ENCODE peak calls at places on chromosome 6, in four cellular contexts. One of them, this sample, is unnamed.
A peak's percentile ranks its signal among the peaks of the same experiment; 100 is the strongest.

GRCh38 chr6:16705403-16705993 is 55.8 kb downstream of the ATXN1 start:
- DNase-seq in BJ: no peak
- DNase-seq in dorsolateral prefrontal cortex: no peak
- DNase-seq in astrocyte: no peak
- DNase-seq in this sample: no peak

GRCh38 chr6:57421503-57421902 is 104.1 kb downstream of the PRIM2 start:
- DNase-seq in BJ: no peak
- DNase-seq in dorsolateral prefrontal cortex: no peak
- DNase-seq in astrocyte: no peak
- DNase-seq in this sample: no peak

GRCh38 chr6:105648276-105648675 is 245.4 kb upstream of the PREP start:
- DNase-seq in BJ: no peak
- DNase-seq in dorsolateral prefrontal cortex: no peak
- DNase-seq in astrocyte: no peak
- DNase-seq in this sample: no peak

GRCh38 chr6:131231886-131232285 is 96.6 kb downstream of the AKAP7 start:
- DNase-seq in BJ: no peak
- DNase-seq in dorsolateral prefrontal cortex: no peak
- DNase-seq in astrocyte: no peak
- DNase-seq in this sample: no peak

GRCh38 chr6:38393986-38394385 is 245.7 kb downstream of the BTBD9 start:
- DNase-seq in BJ: no peak
- DNase-seq in dorsolateral prefrontal cortex: no peak
- DNase-seq in astrocyte: no peak
- DNase-seq in this sample: no peak

GRCh38 chr6:155263373-155264063 is at the start of gene CLDN20:
- DNase-seq in BJ: no peak
- DNase-seq in dorsolateral prefrontal cortex: no peak
- DNase-seq in astrocyte: no peak
- DNase-seq in this sample: no peak

GRCh38 chr6:99334526-99335127 is 14.8 kb downstream of the FAXC start:
- DNase-seq in BJ: no peak
- DNase-seq in dorsolateral prefrontal cortex: no peak
- DNase-seq in astrocyte: peak; percentile 30
- DNase-seq in this sample: peak; percentile 78

GRCh38 chr6:136654086-136654485 is 103.9 kb upstream of the MAP7 start:
- DNase-seq in BJ: no peak
- DNase-seq in dorsolateral prefrontal cortex: no peak
- DNase-seq in astrocyte: no peak
- DNase-seq in this sample: no peak

GRCh38 chr6:17932362-17932852 is 55.0 kb downstream of the KIF13A start:
- DNase-seq in BJ: peak; percentile 85
- DNase-seq in dorsolateral prefrontal cortex: no peak
- DNase-seq in astrocyte: peak; percentile 90
- DNase-seq in this sample: peak; percentile 96

GRCh38 chr6:37713529-37714119 is 15.9 kb upstream of the MDGA1 start:
- DNase-seq in BJ: peak; percentile 40
- DNase-seq in dorsolateral prefrontal cortex: peak; percentile 62
- DNase-seq in astrocyte: peak; percentile 90
- DNase-seq in this sample: peak; percentile 78

GRCh38 chr6:81900616-81901015 is 148.1 kb upstream of the TENT5A start:
- DNase-seq in BJ: no peak
- DNase-seq in dorsolateral prefrontal cortex: no peak
- DNase-seq in astrocyte: no peak
- DNase-seq in this sample: no peak

GRCh38 chr6:132300323-132300949 is 100.8 kb downstream of the MOXD1 start:
- DNase-seq in BJ: no peak
- DNase-seq in dorsolateral prefrontal cortex: no peak
- DNase-seq in astrocyte: peak; percentile 17
- DNase-seq in this sample: peak; percentile 83

GRCh38 chr6:134424131-134424794 is 106.4 kb upstream of the SGK1 start:
- DNase-seq in BJ: no peak
- DNase-seq in dorsolateral prefrontal cortex: no peak
- DNase-seq in astrocyte: no peak
- DNase-seq in this sample: peak; percentile 71

GRCh38 chr6:105310947-105311346 is 91.9 kb downstream of the PREP start:
- DNase-seq in BJ: no peak
- DNase-seq in dorsolateral prefrontal cortex: no peak
- DNase-seq in astrocyte: no peak
- DNase-seq in this sample: no peak

GRCh38 chr6:136412410-136412809 is 122.8 kb upstream of the BCLAF1 start:
- DNase-seq in BJ: no peak
- DNase-seq in dorsolateral prefrontal cortex: no peak
- DNase-seq in astrocyte: no peak
- DNase-seq in this sample: no peak

GRCh38 chr6:4155848-4156466 is 20.6 kb upstream of the ECI2 start:
- DNase-seq in BJ: no peak
- DNase-seq in dorsolateral prefrontal cortex: peak; percentile 75
- DNase-seq in astrocyte: peak; percentile 71
- DNase-seq in this sample: peak; percentile 91

GRCh38 chr6:43509984-43510826 is at the start of gene LRRC73:
- DNase-seq in BJ: no peak
- DNase-seq in dorsolateral prefrontal cortex: peak; percentile 86
- DNase-seq in astrocyte: peak; percentile 59
- DNase-seq in this sample: peak; percentile 80

GRCh38 chr6:121723623-121724022 is 288.2 kb downstream of the GJA1 start:
- DNase-seq in BJ: no peak
- DNase-seq in dorsolateral prefrontal cortex: no peak
- DNase-seq in astrocyte: no peak
- DNase-seq in this sample: no peak

GRCh38 chr6:13484827-13485226 is 2.6 kb downstream of the GFOD1 start:
- DNase-seq in BJ: no peak
- DNase-seq in dorsolateral prefrontal cortex: no peak
- DNase-seq in astrocyte: no peak
- DNase-seq in this sample: no peak

GRCh38 chr6:157944983-157945931 is 36.4 kb upstream of the SYNJ2 start:
- DNase-seq in BJ: no peak
- DNase-seq in dorsolateral prefrontal cortex: no peak
- DNase-seq in astrocyte: peak; percentile 72
- DNase-seq in this sample: no peak

GRCh38 chr6:106694343-106694742 is 65.0 kb downstream of the QRSL1 start:
- DNase-seq in BJ: no peak
- DNase-seq in dorsolateral prefrontal cortex: no peak
- DNase-seq in astrocyte: no peak
- DNase-seq in this sample: no peak

GRCh38 chr6:119138906-119139541 is 60.6 kb upstream of the FAM184A start:
- DNase-seq in BJ: no peak
- DNase-seq in dorsolateral prefrontal cortex: no peak
- DNase-seq in astrocyte: no peak
- DNase-seq in this sample: peak; percentile 20

GRCh38 chr6:139641412-139641811 is 267.0 kb upstream of the CITED2 start:
- DNase-seq in BJ: no peak
- DNase-seq in dorsolateral prefrontal cortex: no peak
- DNase-seq in astrocyte: no peak
- DNase-seq in this sample: no peak

GRCh38 chr6:26305097-26305841 is 59.7 kb upstream of the BTN3A2 start:
- DNase-seq in BJ: no peak
- DNase-seq in dorsolateral prefrontal cortex: peak; percentile 63
- DNase-seq in astrocyte: peak; percentile 82
- DNase-seq in this sample: peak; percentile 94

GRCh38 chr6:10882654-10883053 is 813 bp upstream of the GCM2 start:
- DNase-seq in BJ: no peak
- DNase-seq in dorsolateral prefrontal cortex: no peak
- DNase-seq in astrocyte: no peak
- DNase-seq in this sample: no peak

GRCh38 chr6:131134950-131135243 is 370 bp upstream of the AKAP7 start:
- DNase-seq in BJ: no peak
- DNase-seq in dorsolateral prefrontal cortex: no peak
- DNase-seq in astrocyte: no peak
- DNase-seq in this sample: no peak

GRCh38 chr6:21085206-21085605 is 508.3 kb upstream of the SOX4 start:
- DNase-seq in BJ: no peak
- DNase-seq in dorsolateral prefrontal cortex: no peak
- DNase-seq in astrocyte: no peak
- DNase-seq in this sample: no peak

GRCh38 chr6:39835856-39836442 is 43.8 kb downstream of the DAAM2 start:
- DNase-seq in BJ: peak; percentile 29
- DNase-seq in dorsolateral prefrontal cortex: no peak
- DNase-seq in astrocyte: peak; percentile 50
- DNase-seq in this sample: peak; percentile 38

GRCh38 chr6:34468378-34468892 is 2.6 kb downstream of the PACSIN1 start:
- DNase-seq in BJ: no peak
- DNase-seq in dorsolateral prefrontal cortex: no peak
- DNase-seq in astrocyte: no peak
- DNase-seq in this sample: no peak

GRCh38 chr6:129446272-129446851 is 263.6 kb downstream of the ARHGAP18 start:
- DNase-seq in BJ: no peak
- DNase-seq in dorsolateral prefrontal cortex: no peak
- DNase-seq in astrocyte: no peak
- DNase-seq in this sample: no peak

GRCh38 chr6:33384581-33385020 is 7.0 kb upstream of the KIFC1 start:
- DNase-seq in BJ: peak; percentile 46
- DNase-seq in dorsolateral prefrontal cortex: no peak
- DNase-seq in astrocyte: peak; percentile 52
- DNase-seq in this sample: peak; percentile 80
- H3K4me3 ChIP-seq in BJ: no peak overlapping the region
- H3K4me3 ChIP-seq in dorsolateral prefrontal cortex: no peak overlapping the region
- H3K4me3 ChIP-seq in astrocyte: no peak overlapping the region
- H3K4me3 ChIP-seq in this sample: no peak overlapping the region

GRCh38 chr6:164321297-164321696 is 906.8 kb downstream of the QKI start:
- DNase-seq in BJ: no peak
- DNase-seq in dorsolateral prefrontal cortex: no peak
- DNase-seq in astrocyte: no peak
- DNase-seq in this sample: no peak
- TF ChIP-seq CTCF in BJ: no peak
- TF ChIP-seq CTCF in dorsolateral prefrontal cortex: no peak
- TF ChIP-seq CTCF in astrocyte: no peak
- TF ChIP-seq CTCF in this sample: no peak

DNA sequence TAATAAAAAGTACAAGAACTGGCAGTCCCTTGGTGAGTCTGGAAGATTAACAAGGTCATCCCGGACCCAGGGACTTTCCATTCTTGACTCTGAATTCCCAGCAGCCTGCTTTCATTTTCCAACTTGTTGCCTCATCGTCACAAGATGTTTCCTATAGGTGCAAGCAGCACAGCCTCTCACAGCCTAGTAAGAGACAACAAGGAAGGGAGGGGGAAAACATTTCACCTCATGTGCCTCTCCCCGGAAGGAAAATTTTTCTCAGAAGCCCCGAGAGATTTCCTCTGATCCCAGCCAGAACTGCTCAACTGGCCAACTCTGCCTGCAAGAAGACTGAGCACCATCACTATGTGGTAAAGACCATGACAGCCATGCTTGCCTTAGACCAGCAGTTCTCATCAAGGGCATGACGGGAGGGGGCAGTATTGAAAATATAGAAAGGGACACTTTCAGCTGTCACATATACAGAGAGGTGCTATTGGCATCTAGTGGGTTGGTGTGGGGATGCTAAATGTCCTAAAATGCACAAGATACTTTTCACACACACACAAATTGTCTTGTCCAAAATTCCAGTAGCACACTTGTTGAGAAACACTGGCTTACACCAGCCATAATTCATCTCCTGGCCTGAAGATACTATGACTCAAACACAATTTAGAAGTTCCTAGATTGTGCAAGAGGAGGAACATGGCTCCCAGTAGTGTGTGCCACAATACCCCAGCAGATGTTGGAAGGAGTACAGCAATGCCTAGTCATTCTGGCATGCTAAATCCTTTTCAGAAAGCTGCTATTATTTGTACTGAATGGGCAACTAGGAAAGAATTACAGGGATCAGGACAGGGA is 10.8 kb upstream of the WTAP start:
- DNase-seq in BJ: peak; percentile 93
- DNase-seq in dorsolateral prefrontal cortex: no peak
- DNase-seq in astrocyte: peak; percentile 93
- DNase-seq in this sample: peak; percentile 98
- H3K4me3 ChIP-seq in BJ: no peak overlapping the region
- H3K4me3 ChIP-seq in dorsolateral prefrontal cortex: no peak overlapping the region
- H3K4me3 ChIP-seq in astrocyte: no peak overlapping the region
- H3K4me3 ChIP-seq in this sample: no peak overlapping the region

GRCh38 chr6:28541996-28542395 is 16.3 kb downstream of the GPX5 start:
- DNase-seq in BJ: no peak
- DNase-seq in dorsolateral prefrontal cortex: no peak
- DNase-seq in astrocyte: no peak
- DNase-seq in this sample: no peak

GRCh38 chr6:28544211-28544610 is 18.5 kb downstream of the GPX5 start:
- DNase-seq in BJ: no peak
- DNase-seq in dorsolateral prefrontal cortex: no peak
- DNase-seq in astrocyte: no peak
- DNase-seq in this sample: no peak

GRCh38 chr6:28545955-28546354 is 20.3 kb downstream of the GPX5 start:
- DNase-seq in BJ: no peak
- DNase-seq in dorsolateral prefrontal cortex: no peak
- DNase-seq in astrocyte: no peak
- DNase-seq in this sample: no peak

GRCh38 chr6:28543671-28544131 is 18.0 kb downstream of the GPX5 start:
- DNase-seq in BJ: no peak
- DNase-seq in dorsolateral prefrontal cortex: no peak
- DNase-seq in astrocyte: no peak
- DNase-seq in this sample: peak; percentile 13

DNA sequence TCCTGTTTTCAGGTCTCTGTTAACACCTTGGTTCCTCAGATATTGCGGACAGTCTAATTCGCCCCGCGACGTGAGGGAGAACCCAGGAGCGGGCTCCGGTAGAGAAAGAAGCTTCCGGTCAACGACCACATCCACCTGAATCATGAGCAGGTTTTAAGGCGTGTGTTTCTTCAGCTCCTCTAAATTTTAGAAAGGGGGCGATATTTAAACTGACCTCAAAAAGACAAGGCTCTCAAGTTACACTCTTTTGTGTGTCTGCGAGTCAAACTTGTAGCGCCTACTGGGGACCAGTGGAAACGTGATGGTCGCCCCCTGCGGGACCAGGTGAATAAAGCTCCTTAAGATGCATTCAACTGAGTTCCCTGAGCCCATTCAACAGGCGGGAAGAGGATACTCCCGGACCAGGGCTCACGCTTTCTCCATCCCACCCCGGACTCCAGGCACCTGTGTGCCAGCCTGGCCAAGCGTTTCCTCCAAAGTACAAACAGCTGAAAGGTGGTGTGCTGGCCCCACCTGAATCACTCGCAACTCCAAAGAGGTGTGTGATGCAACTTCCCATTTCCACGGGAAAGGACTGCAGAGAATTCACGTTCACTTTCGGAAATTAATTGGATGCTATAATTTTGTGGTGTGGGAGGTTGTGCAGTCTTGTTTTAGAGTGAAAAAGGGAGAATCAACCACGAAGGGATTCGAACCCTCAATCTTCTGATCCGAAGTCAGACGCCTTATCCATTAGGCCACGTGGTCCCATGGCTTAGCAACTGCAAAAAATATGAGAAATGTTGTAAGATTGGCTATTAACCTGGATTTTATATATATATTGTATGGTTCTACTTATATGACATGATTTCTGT is 17.0 kb downstream of the GPX5 start:
- DNase-seq in BJ: peak; percentile 18
- DNase-seq in dorsolateral prefrontal cortex: no peak
- DNase-seq in astrocyte: peak; percentile 84
- DNase-seq in this sample: peak; percentile 93
- TF ChIP-seq CTCF in BJ: peak; percentile 43
- TF ChIP-seq CTCF in dorsolateral prefrontal cortex: no peak
- TF ChIP-seq CTCF in astrocyte: peak; percentile 39
- TF ChIP-seq CTCF in this sample: peak; percentile 37